ENCODE peak calls at places on chromosomes 6 and 20, in ten cellular contexts. One of them, this sample, is unnamed.
A peak's percentile ranks its signal among the peaks of the same experiment; 100 is the strongest.

GRCh38 chr6:28353981-28354676 is 4.4 kb downstream of the ZKSCAN3 start:
- DNase-seq in body of pancreas: peak; percentile 74
- DNase-seq in A673: no peak
- DNase-seq in CD4-positive, alpha-beta memory T cell: no peak
- DNase-seq in heart left ventricle: peak; percentile 74
- DNase-seq in Panc1: peak; percentile 78
- DNase-seq in psoas muscle: peak; percentile 56
- DNase-seq in CD8-positive, alpha-beta T cell: no peak
- DNase-seq in tibial artery: no peak
- DNase-seq in DND-41: peak; percentile 27
- DNase-seq in this sample: peak; percentile 19

GRCh38 chr20:59774204-59774641 is 159.2 kb downstream of the SYCP2 start:
- DNase-seq in body of pancreas: no peak
- DNase-seq in A673: no peak
- DNase-seq in CD4-positive, alpha-beta memory T cell: no peak
- DNase-seq in heart left ventricle: no peak
- DNase-seq in Panc1: no peak
- DNase-seq in psoas muscle: no peak
- DNase-seq in CD8-positive, alpha-beta T cell: peak; percentile 31
- DNase-seq in tibial artery: peak; percentile 33
- DNase-seq in DND-41: no peak
- DNase-seq in this sample: no peak

GRCh38 chr6:65126667-65127066 is 580.4 kb downstream of the EYS start:
- DNase-seq in body of pancreas: no peak
- DNase-seq in A673: no peak
- DNase-seq in CD4-positive, alpha-beta memory T cell: no peak
- DNase-seq in heart left ventricle: no peak
- DNase-seq in Panc1: no peak
- DNase-seq in psoas muscle: no peak
- DNase-seq in CD8-positive, alpha-beta T cell: no peak
- DNase-seq in tibial artery: no peak
- DNase-seq in DND-41: no peak
- DNase-seq in this sample: no peak

GRCh38 chr6:152463183-152463582 is 174.0 kb downstream of the SYNE1 start:
- DNase-seq in body of pancreas: no peak
- DNase-seq in A673: no peak
- DNase-seq in CD4-positive, alpha-beta memory T cell: no peak
- DNase-seq in heart left ventricle: no peak
- DNase-seq in Panc1: no peak
- DNase-seq in psoas muscle: no peak
- DNase-seq in CD8-positive, alpha-beta T cell: no peak
- DNase-seq in tibial artery: no peak
- DNase-seq in DND-41: no peak
- DNase-seq in this sample: no peak

GRCh38 chr6:117545161-117545595 is 57.1 kb downstream of the GOPC start:
- DNase-seq in body of pancreas: no peak
- DNase-seq in A673: no peak
- DNase-seq in CD4-positive, alpha-beta memory T cell: no peak
- DNase-seq in heart left ventricle: no peak
- DNase-seq in Panc1: peak; percentile 77
- DNase-seq in psoas muscle: no peak
- DNase-seq in CD8-positive, alpha-beta T cell: no peak
- DNase-seq in tibial artery: no peak
- DNase-seq in DND-41: no peak
- DNase-seq in this sample: no peak

GRCh38 chr6:33851959-33852358 is 48.2 kb upstream of the MLN start:
- DNase-seq in body of pancreas: no peak
- DNase-seq in A673: peak; percentile 33
- DNase-seq in CD4-positive, alpha-beta memory T cell: peak; percentile 19
- DNase-seq in heart left ventricle: no peak
- DNase-seq in Panc1: no peak
- DNase-seq in psoas muscle: no peak
- DNase-seq in CD8-positive, alpha-beta T cell: no peak
- DNase-seq in tibial artery: no peak
- DNase-seq in DND-41: no peak
- DNase-seq in this sample: no peak

GRCh38 chr6:7542878-7543394 is 1.5 kb downstream of the DSP start:
- DNase-seq in body of pancreas: peak; percentile 87
- DNase-seq in A673: peak; percentile 20
- DNase-seq in CD4-positive, alpha-beta memory T cell: no peak
- DNase-seq in heart left ventricle: peak; percentile 83
- DNase-seq in Panc1: no peak
- DNase-seq in psoas muscle: peak; percentile 53
- DNase-seq in CD8-positive, alpha-beta T cell: no peak
- DNase-seq in tibial artery: no peak
- DNase-seq in DND-41: no peak
- DNase-seq in this sample: no peak

GRCh38 chr6:85143686-85144085 is 306.2 kb upstream of the NT5E start:
- DNase-seq in body of pancreas: no peak
- DNase-seq in A673: no peak
- DNase-seq in CD4-positive, alpha-beta memory T cell: no peak
- DNase-seq in heart left ventricle: no peak
- DNase-seq in Panc1: no peak
- DNase-seq in psoas muscle: no peak
- DNase-seq in CD8-positive, alpha-beta T cell: no peak
- DNase-seq in tibial artery: no peak
- DNase-seq in DND-41: no peak
- DNase-seq in this sample: no peak

GRCh38 chr20:19785173-19785799 is 27.2 kb downstream of the RIN2 start:
- DNase-seq in body of pancreas: no peak
- DNase-seq in A673: no peak
- DNase-seq in CD4-positive, alpha-beta memory T cell: no peak
- DNase-seq in heart left ventricle: no peak
- DNase-seq in Panc1: no peak
- DNase-seq in psoas muscle: no peak
- DNase-seq in CD8-positive, alpha-beta T cell: no peak
- DNase-seq in tibial artery: no peak
- DNase-seq in DND-41: no peak
- DNase-seq in this sample: no peak

GRCh38 chr6:87487555-87487954 is 14.8 kb downstream of the SLC35A1 start:
- DNase-seq in body of pancreas: no peak
- DNase-seq in A673: peak; percentile 68
- DNase-seq in CD4-positive, alpha-beta memory T cell: no peak
- DNase-seq in heart left ventricle: no peak
- DNase-seq in Panc1: no peak
- DNase-seq in psoas muscle: no peak
- DNase-seq in CD8-positive, alpha-beta T cell: no peak
- DNase-seq in tibial artery: no peak
- DNase-seq in DND-41: no peak
- DNase-seq in this sample: no peak

GRCh38 chr20:5947276-5947675 is 3.1 kb downstream of the TRMT6 start:
- DNase-seq in body of pancreas: no peak
- DNase-seq in A673: no peak
- DNase-seq in CD4-positive, alpha-beta memory T cell: no peak
- DNase-seq in heart left ventricle: peak; percentile 27
- DNase-seq in Panc1: no peak
- DNase-seq in psoas muscle: no peak
- DNase-seq in CD8-positive, alpha-beta T cell: no peak
- DNase-seq in tibial artery: no peak
- DNase-seq in DND-41: no peak
- DNase-seq in this sample: no peak

GRCh38 chr20:3248167-3248992 is 9.4 kb upstream of the SLC4A11 start:
- DNase-seq in body of pancreas: no peak
- DNase-seq in A673: peak; percentile 32
- DNase-seq in CD4-positive, alpha-beta memory T cell: peak; percentile 9
- DNase-seq in heart left ventricle: peak; percentile 54
- DNase-seq in Panc1: no peak
- DNase-seq in psoas muscle: peak; percentile 78
- DNase-seq in CD8-positive, alpha-beta T cell: no peak
- DNase-seq in tibial artery: no peak
- DNase-seq in DND-41: no peak
- DNase-seq in this sample: no peak

GRCh38 chr6:91043751-91044150 is 456.9 kb upstream of the MAP3K7 start:
- DNase-seq in body of pancreas: no peak
- DNase-seq in A673: no peak
- DNase-seq in CD4-positive, alpha-beta memory T cell: no peak
- DNase-seq in heart left ventricle: no peak
- DNase-seq in Panc1: no peak
- DNase-seq in psoas muscle: no peak
- DNase-seq in CD8-positive, alpha-beta T cell: no peak
- DNase-seq in tibial artery: no peak
- DNase-seq in DND-41: no peak
- DNase-seq in this sample: no peak

GRCh38 chr6:30100154-30100553 is 12.7 kb downstream of the TRIM31 start:
- DNase-seq in body of pancreas: no peak
- DNase-seq in A673: no peak
- DNase-seq in CD4-positive, alpha-beta memory T cell: no peak
- DNase-seq in heart left ventricle: no peak
- DNase-seq in Panc1: no peak
- DNase-seq in psoas muscle: no peak
- DNase-seq in CD8-positive, alpha-beta T cell: no peak
- DNase-seq in tibial artery: no peak
- DNase-seq in DND-41: no peak
- DNase-seq in this sample: no peak

GRCh38 chr6:683742-684440 is 9.0 kb downstream of the EXOC2 start:
- DNase-seq in body of pancreas: no peak
- DNase-seq in A673: peak; percentile 64
- DNase-seq in CD4-positive, alpha-beta memory T cell: no peak
- DNase-seq in heart left ventricle: no peak
- DNase-seq in Panc1: no peak
- DNase-seq in psoas muscle: no peak
- DNase-seq in CD8-positive, alpha-beta T cell: no peak
- DNase-seq in tibial artery: no peak
- DNase-seq in DND-41: peak; percentile 60
- DNase-seq in this sample: no peak

GRCh38 chr6:5730586-5731263 is 276.0 kb downstream of the NRN1 start:
- DNase-seq in body of pancreas: no peak
- DNase-seq in A673: no peak
- DNase-seq in CD4-positive, alpha-beta memory T cell: no peak
- DNase-seq in heart left ventricle: no peak
- DNase-seq in Panc1: no peak
- DNase-seq in psoas muscle: no peak
- DNase-seq in CD8-positive, alpha-beta T cell: no peak
- DNase-seq in tibial artery: no peak
- DNase-seq in DND-41: no peak
- DNase-seq in this sample: no peak

DNA sequence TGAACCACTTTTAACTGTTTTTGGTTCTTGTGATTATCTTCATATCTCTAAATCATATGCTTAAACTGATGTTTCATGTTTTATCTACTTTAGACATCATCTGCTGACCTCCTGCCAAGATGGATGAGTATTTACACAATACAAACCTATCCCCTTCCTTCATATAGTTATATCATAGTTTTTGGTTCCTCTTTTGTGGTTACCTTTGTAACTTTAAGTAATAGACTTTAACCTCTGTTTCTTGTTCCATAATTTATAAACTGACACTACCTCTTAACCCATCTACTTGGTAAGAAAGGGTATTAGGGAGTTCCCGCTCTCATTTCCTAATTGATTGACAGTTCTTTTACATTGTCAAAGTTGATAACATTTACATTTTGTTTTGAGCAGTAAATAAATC is 11.9 kb downstream of the PCMT1 start:
- DNase-seq in body of pancreas: no peak
- DNase-seq in A673: no peak
- DNase-seq in CD4-positive, alpha-beta memory T cell: no peak
- DNase-seq in heart left ventricle: no peak
- DNase-seq in Panc1: no peak
- DNase-seq in psoas muscle: no peak
- DNase-seq in CD8-positive, alpha-beta T cell: no peak
- DNase-seq in tibial artery: no peak
- DNase-seq in DND-41: no peak
- DNase-seq in this sample: no peak
- H3K27ac ChIP-seq in body of pancreas: no peak overlapping the region
- H3K27ac ChIP-seq in A673: no peak overlapping the region
- H3K27ac ChIP-seq in CD4-positive, alpha-beta memory T cell: no peak overlapping the region
- H3K27ac ChIP-seq in heart left ventricle: no peak overlapping the region
- H3K27ac ChIP-seq in Panc1: no peak overlapping the region
- H3K27ac ChIP-seq in psoas muscle: no peak overlapping the region
- H3K27ac ChIP-seq in CD8-positive, alpha-beta T cell: no peak overlapping the region
- H3K27ac ChIP-seq in tibial artery: no peak overlapping the region
- H3K27ac ChIP-seq in DND-41: no peak overlapping the region
- H3K27ac ChIP-seq in this sample: no peak overlapping the region

GRCh38 chr20:50310673-50311051 is 120.0 kb downstream of the CEBPB start:
- DNase-seq in body of pancreas: no peak
- DNase-seq in A673: no peak
- DNase-seq in CD4-positive, alpha-beta memory T cell: no peak
- DNase-seq in heart left ventricle: no peak
- DNase-seq in Panc1: no peak
- DNase-seq in psoas muscle: no peak
- DNase-seq in CD8-positive, alpha-beta T cell: no peak
- DNase-seq in tibial artery: no peak
- DNase-seq in DND-41: no peak
- DNase-seq in this sample: no peak
- H3K27ac ChIP-seq in body of pancreas: no peak overlapping the region
- H3K27ac ChIP-seq in A673: no peak overlapping the region
- H3K27ac ChIP-seq in CD4-positive, alpha-beta memory T cell: no peak overlapping the region
- H3K27ac ChIP-seq in heart left ventricle: peak overlapping the region; percentile 46
- H3K27ac ChIP-seq in Panc1: peak overlapping the region; percentile 80
- H3K27ac ChIP-seq in psoas muscle: peak overlapping the region; percentile 21
- H3K27ac ChIP-seq in CD8-positive, alpha-beta T cell: no peak overlapping the region
- H3K27ac ChIP-seq in tibial artery: peak overlapping the region; percentile 79
- H3K27ac ChIP-seq in DND-41: no peak overlapping the region
- H3K27ac ChIP-seq in this sample: no peak overlapping the region

DNA sequence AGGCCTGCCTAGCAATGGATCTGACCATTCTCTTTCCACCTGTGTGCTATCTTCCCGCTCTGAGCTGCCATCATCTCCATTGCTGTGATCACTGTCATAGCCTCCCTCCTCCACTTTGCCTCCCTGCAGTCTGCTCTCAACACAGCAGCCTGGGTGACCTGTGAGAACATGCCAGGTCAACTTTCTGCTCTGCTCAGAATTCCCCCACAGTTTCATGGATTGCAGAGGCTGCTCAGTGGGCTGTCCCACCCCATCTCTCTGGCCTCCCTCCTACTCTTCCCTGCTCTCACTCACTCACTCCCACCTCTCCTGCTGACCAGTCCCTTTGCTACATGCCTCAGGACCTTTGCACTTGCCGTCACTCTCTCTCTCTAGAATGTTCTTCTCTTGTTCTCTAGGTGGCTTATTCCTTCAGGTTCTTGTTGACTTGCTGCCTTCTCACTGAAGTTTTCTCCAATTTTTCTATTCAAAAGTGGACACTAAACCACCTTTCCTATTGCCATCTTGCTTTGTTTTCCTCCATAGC is 159.9 kb downstream of the CD83 start:
- DNase-seq in body of pancreas: no peak
- DNase-seq in A673: no peak
- DNase-seq in CD4-positive, alpha-beta memory T cell: no peak
- DNase-seq in heart left ventricle: no peak
- DNase-seq in Panc1: no peak
- DNase-seq in psoas muscle: no peak
- DNase-seq in CD8-positive, alpha-beta T cell: no peak
- DNase-seq in tibial artery: no peak
- DNase-seq in DND-41: peak; percentile 41
- DNase-seq in this sample: no peak
- H3K27ac ChIP-seq in body of pancreas: no peak overlapping the region
- H3K27ac ChIP-seq in A673: no peak overlapping the region
- H3K27ac ChIP-seq in CD4-positive, alpha-beta memory T cell: peak overlapping the region; percentile 35
- H3K27ac ChIP-seq in heart left ventricle: peak overlapping the region; percentile 84
- H3K27ac ChIP-seq in Panc1: no peak overlapping the region
- H3K27ac ChIP-seq in psoas muscle: no peak overlapping the region
- H3K27ac ChIP-seq in CD8-positive, alpha-beta T cell: peak overlapping the region; percentile 1
- H3K27ac ChIP-seq in tibial artery: no peak overlapping the region
- H3K27ac ChIP-seq in DND-41: peak overlapping the region; percentile 92
- H3K27ac ChIP-seq in this sample: peak overlapping the region; percentile 53

DNA sequence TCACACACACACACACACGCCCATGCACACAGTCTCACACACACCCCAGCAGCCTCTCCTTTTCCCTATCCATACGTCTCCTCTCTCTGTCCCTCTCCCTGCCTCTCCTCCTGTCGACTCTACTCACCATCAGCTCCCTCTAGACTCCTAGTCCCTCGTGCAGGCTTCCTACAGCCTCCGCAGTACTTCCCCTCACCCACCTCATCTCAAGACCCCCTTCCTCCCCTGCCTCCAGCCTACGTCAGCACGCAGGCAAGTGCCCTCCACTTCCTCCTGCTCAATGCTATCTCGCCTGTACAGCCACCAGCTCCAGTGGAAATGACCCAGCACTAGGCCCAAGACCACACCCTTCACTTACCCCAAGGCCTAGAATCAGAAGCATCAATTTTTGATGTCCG is 834 bp upstream of the TREML2 start:
- DNase-seq in body of pancreas: no peak
- DNase-seq in A673: no peak
- DNase-seq in CD4-positive, alpha-beta memory T cell: no peak
- DNase-seq in heart left ventricle: no peak
- DNase-seq in Panc1: no peak
- DNase-seq in psoas muscle: no peak
- DNase-seq in CD8-positive, alpha-beta T cell: peak; percentile 51
- DNase-seq in tibial artery: no peak
- DNase-seq in DND-41: peak; percentile 72
- DNase-seq in this sample: no peak
- H3K27ac ChIP-seq in body of pancreas: no peak overlapping the region
- H3K27ac ChIP-seq in A673: no peak overlapping the region
- H3K27ac ChIP-seq in CD4-positive, alpha-beta memory T cell: peak overlapping the region; percentile 78
- H3K27ac ChIP-seq in heart left ventricle: peak overlapping the region; percentile 87
- H3K27ac ChIP-seq in Panc1: no peak overlapping the region
- H3K27ac ChIP-seq in psoas muscle: no peak overlapping the region
- H3K27ac ChIP-seq in CD8-positive, alpha-beta T cell: peak overlapping the region; percentile 78
- H3K27ac ChIP-seq in tibial artery: no peak overlapping the region
- H3K27ac ChIP-seq in DND-41: peak overlapping the region; percentile 92
- H3K27ac ChIP-seq in this sample: no peak overlapping the region